ENCODE peak calls at places on chromosomes 5 and 9, in ten cellular contexts. One of them, this sample, is unnamed.

GRCh38 chr9:112719696-112720095 is 1.8 kb upstream of the INIP start:
- DNase-seq in brain microvascular endothelial cell: no peak
- DNase-seq in astrocyte: peak; percentile 6
- DNase-seq in OCI-LY7: no peak
- DNase-seq in GM23248: peak; percentile 65
- DNase-seq in cardiac fibroblast: peak; percentile 24
- DNase-seq in adipocyte: no peak
- DNase-seq in adrenal gland: no peak
- DNase-seq in aorta: no peak
- DNase-seq in lower leg skin: no peak
- DNase-seq in this sample: no peak

GRCh38 chr5:3301316-3301715 is 294.3 kb upstream of the IRX1 start:
- DNase-seq in brain microvascular endothelial cell: no peak
- DNase-seq in GM23248: no peak
- DNase-seq in astrocyte: no peak
- DNase-seq in cardiac fibroblast: no peak
- DNase-seq in OCI-LY7: no peak
- DNase-seq in adipocyte: no peak
- DNase-seq in lower leg skin: no peak
- DNase-seq in adrenal gland: no peak
- DNase-seq in aorta: no peak
- DNase-seq in this sample: no peak

GRCh38 chr9:134178781-134179551 is 14.6 kb upstream of the RNU6ATAC start:
- DNase-seq in lower leg skin: no peak
- DNase-seq in adrenal gland: peak; percentile 70
- DNase-seq in brain microvascular endothelial cell: no peak
- DNase-seq in aorta: peak; percentile 84
- DNase-seq in cardiac fibroblast: peak; percentile 43
- DNase-seq in OCI-LY7: no peak
- DNase-seq in astrocyte: no peak
- DNase-seq in GM23248: peak; percentile 22
- DNase-seq in adipocyte: no peak
- DNase-seq in this sample: no peak

GRCh38 chr9:134179918-134180785 is 15.8 kb upstream of the RNU6ATAC start:
- DNase-seq in GM23248: no peak
- DNase-seq in OCI-LY7: no peak
- DNase-seq in adrenal gland: peak; percentile 12
- DNase-seq in adipocyte: no peak
- DNase-seq in astrocyte: no peak
- DNase-seq in aorta: peak; percentile 67
- DNase-seq in lower leg skin: no peak
- DNase-seq in brain microvascular endothelial cell: no peak
- DNase-seq in cardiac fibroblast: no peak
- DNase-seq in this sample: no peak

GRCh38 chr9:125146247-125146646 is 2.9 kb upstream of the SCAI start:
- DNase-seq in lower leg skin: no peak
- DNase-seq in adrenal gland: no peak
- DNase-seq in brain microvascular endothelial cell: peak; percentile 11
- DNase-seq in OCI-LY7: no peak
- DNase-seq in GM23248: peak; percentile 45
- DNase-seq in cardiac fibroblast: no peak
- DNase-seq in adipocyte: peak; percentile 93
- DNase-seq in aorta: no peak
- DNase-seq in astrocyte: peak; percentile 51
- DNase-seq in this sample: peak; percentile 54

GRCh38 chr5:122653087-122654017 is 121.5 kb upstream of the SNX2 start:
- DNase-seq in OCI-LY7: no peak
- DNase-seq in astrocyte: peak; percentile 50
- DNase-seq in adipocyte: peak; percentile 65
- DNase-seq in adrenal gland: no peak
- DNase-seq in aorta: no peak
- DNase-seq in cardiac fibroblast: peak; percentile 65
- DNase-seq in lower leg skin: no peak
- DNase-seq in GM23248: no peak
- DNase-seq in brain microvascular endothelial cell: peak; percentile 85
- DNase-seq in this sample: peak; percentile 38

GRCh38 chr9:34124103-34124502 is 2.4 kb downstream of the DCAF12 start:
- DNase-seq in adrenal gland: no peak
- DNase-seq in adipocyte: no peak
- DNase-seq in GM23248: peak; percentile 28
- DNase-seq in lower leg skin: no peak
- DNase-seq in astrocyte: no peak
- DNase-seq in aorta: no peak
- DNase-seq in OCI-LY7: peak; percentile 55
- DNase-seq in cardiac fibroblast: no peak
- DNase-seq in brain microvascular endothelial cell: no peak
- DNase-seq in this sample: no peak

GRCh38 chr9:96219615-96220257 is 82.2 kb downstream of the HSD17B3 start:
- DNase-seq in adrenal gland: peak; percentile 45
- DNase-seq in lower leg skin: no peak
- DNase-seq in adipocyte: peak; percentile 34
- DNase-seq in astrocyte: no peak
- DNase-seq in brain microvascular endothelial cell: no peak
- DNase-seq in cardiac fibroblast: peak; percentile 43
- DNase-seq in aorta: peak; percentile 86
- DNase-seq in OCI-LY7: peak; percentile 5
- DNase-seq in GM23248: peak; percentile 77
- DNase-seq in this sample: no peak

GRCh38 chr9:121286688-121286972 is 18.7 kb downstream of the GSN start:
- DNase-seq in cardiac fibroblast: no peak
- DNase-seq in adipocyte: no peak
- DNase-seq in adrenal gland: no peak
- DNase-seq in lower leg skin: no peak
- DNase-seq in aorta: no peak
- DNase-seq in OCI-LY7: no peak
- DNase-seq in GM23248: no peak
- DNase-seq in astrocyte: no peak
- DNase-seq in brain microvascular endothelial cell: no peak
- DNase-seq in this sample: no peak
- H3K4me3 ChIP-seq in cardiac fibroblast: no peak overlapping the region
- H3K4me3 ChIP-seq in adipocyte: peak overlapping the region; percentile 55
- H3K4me3 ChIP-seq in adrenal gland: no peak overlapping the region
- H3K4me3 ChIP-seq in lower leg skin: no peak overlapping the region
- H3K4me3 ChIP-seq in aorta: no peak overlapping the region
- H3K4me3 ChIP-seq in OCI-LY7: no peak overlapping the region
- H3K4me3 ChIP-seq in GM23248: peak overlapping the region; percentile 60
- H3K4me3 ChIP-seq in astrocyte: no peak overlapping the region
- H3K4me3 ChIP-seq in brain microvascular endothelial cell: no peak overlapping the region
- H3K4me3 ChIP-seq in this sample: no peak overlapping the region

GRCh38 chr5:36619012-36619635 is 12.7 kb downstream of the SLC1A3 start:
- DNase-seq in adipocyte: no peak
- DNase-seq in OCI-LY7: no peak
- DNase-seq in aorta: no peak
- DNase-seq in astrocyte: no peak
- DNase-seq in GM23248: no peak
- DNase-seq in cardiac fibroblast: no peak
- DNase-seq in brain microvascular endothelial cell: no peak
- DNase-seq in adrenal gland: no peak
- DNase-seq in lower leg skin: no peak
- DNase-seq in this sample: no peak
- H3K4me3 ChIP-seq in adipocyte: no peak overlapping the region
- H3K4me3 ChIP-seq in OCI-LY7: no peak overlapping the region
- H3K4me3 ChIP-seq in aorta: no peak overlapping the region
- H3K4me3 ChIP-seq in astrocyte: no peak overlapping the region
- H3K4me3 ChIP-seq in GM23248: no peak overlapping the region
- H3K4me3 ChIP-seq in cardiac fibroblast: no peak overlapping the region
- H3K4me3 ChIP-seq in brain microvascular endothelial cell: no peak overlapping the region
- H3K4me3 ChIP-seq in adrenal gland: no peak overlapping the region
- H3K4me3 ChIP-seq in lower leg skin: no peak overlapping the region
- H3K4me3 ChIP-seq in this sample: no peak overlapping the region

DNA sequence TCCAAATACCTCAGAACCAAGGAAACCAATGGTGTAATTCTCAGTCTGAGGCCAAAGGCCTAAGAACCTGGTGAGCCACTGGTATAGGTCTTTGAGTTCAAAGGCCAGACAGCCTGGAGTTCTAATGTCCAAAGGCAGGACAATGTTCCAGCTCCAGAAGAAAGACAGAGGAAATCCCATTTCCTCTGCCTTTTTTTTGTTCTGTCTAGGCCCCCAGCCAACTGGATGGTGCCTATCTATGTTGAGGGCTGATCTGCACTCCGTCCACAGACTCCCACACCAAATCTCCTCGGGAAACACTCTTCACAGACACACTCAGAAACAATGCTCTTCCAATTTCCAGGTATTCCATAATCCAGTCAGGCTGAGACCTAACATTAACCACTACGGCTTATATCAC is 30.1 kb downstream of the FNIP1 start:
- DNase-seq in brain microvascular endothelial cell: no peak
- DNase-seq in adrenal gland: no peak
- DNase-seq in astrocyte: no peak
- DNase-seq in lower leg skin: no peak
- DNase-seq in adipocyte: no peak
- DNase-seq in aorta: no peak
- DNase-seq in OCI-LY7: no peak
- DNase-seq in GM23248: no peak
- DNase-seq in cardiac fibroblast: peak; percentile 31
- DNase-seq in this sample: no peak
- H3K4me3 ChIP-seq in brain microvascular endothelial cell: no peak overlapping the region
- H3K4me3 ChIP-seq in adrenal gland: no peak overlapping the region
- H3K4me3 ChIP-seq in astrocyte: no peak overlapping the region
- H3K4me3 ChIP-seq in lower leg skin: no peak overlapping the region
- H3K4me3 ChIP-seq in adipocyte: no peak overlapping the region
- H3K4me3 ChIP-seq in aorta: no peak overlapping the region
- H3K4me3 ChIP-seq in OCI-LY7: no peak overlapping the region
- H3K4me3 ChIP-seq in GM23248: no peak overlapping the region
- H3K4me3 ChIP-seq in cardiac fibroblast: no peak overlapping the region
- H3K4me3 ChIP-seq in this sample: no peak overlapping the region

DNA sequence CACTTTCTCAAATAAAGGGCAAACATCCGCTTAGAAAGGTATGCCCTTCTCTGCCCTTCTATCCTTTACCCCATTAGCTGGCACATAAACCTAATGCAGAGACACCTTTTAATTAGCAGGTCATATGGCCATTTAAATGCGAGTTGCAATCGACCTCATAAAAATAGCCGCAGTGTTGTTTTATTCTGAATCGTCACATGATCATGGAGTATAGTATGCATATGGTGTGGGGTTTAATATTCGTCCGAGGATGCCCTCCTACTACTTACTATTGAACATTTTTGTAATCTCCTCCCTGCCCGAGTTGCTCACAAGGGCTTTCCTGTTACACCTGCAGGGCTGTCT is 72.0 kb downstream of the PIK3R1 start:
- DNase-seq in adrenal gland: no peak
- DNase-seq in GM23248: no peak
- DNase-seq in astrocyte: no peak
- DNase-seq in OCI-LY7: no peak
- DNase-seq in cardiac fibroblast: no peak
- DNase-seq in brain microvascular endothelial cell: no peak
- DNase-seq in lower leg skin: no peak
- DNase-seq in aorta: no peak
- DNase-seq in adipocyte: no peak
- DNase-seq in this sample: no peak
- H3K4me3 ChIP-seq in adrenal gland: no peak overlapping the region
- H3K4me3 ChIP-seq in GM23248: peak overlapping the region; percentile 77
- H3K4me3 ChIP-seq in astrocyte: peak overlapping the region; percentile 63
- H3K4me3 ChIP-seq in OCI-LY7: peak overlapping the region; percentile 51
- H3K4me3 ChIP-seq in cardiac fibroblast: peak overlapping the region; percentile 34
- H3K4me3 ChIP-seq in brain microvascular endothelial cell: peak overlapping the region; percentile 55
- H3K4me3 ChIP-seq in lower leg skin: no peak overlapping the region
- H3K4me3 ChIP-seq in aorta: no peak overlapping the region
- H3K4me3 ChIP-seq in adipocyte: peak overlapping the region; percentile 85
- H3K4me3 ChIP-seq in this sample: peak overlapping the region; percentile 55

GRCh38 chr5:95884021-95884333 is 61.5 kb upstream of the GLRX start:
- DNase-seq in GM23248: peak; percentile 80
- DNase-seq in astrocyte: no peak
- DNase-seq in brain microvascular endothelial cell: peak; percentile 40
- DNase-seq in lower leg skin: no peak
- DNase-seq in cardiac fibroblast: peak; percentile 56
- DNase-seq in OCI-LY7: no peak
- DNase-seq in aorta: no peak
- DNase-seq in adrenal gland: no peak
- DNase-seq in adipocyte: peak; percentile 64
- DNase-seq in this sample: peak; percentile 40

GRCh38 chr5:95884511-95884910 is 62.0 kb upstream of the GLRX start:
- DNase-seq in OCI-LY7: no peak
- DNase-seq in lower leg skin: no peak
- DNase-seq in adrenal gland: no peak
- DNase-seq in astrocyte: no peak
- DNase-seq in cardiac fibroblast: no peak
- DNase-seq in aorta: no peak
- DNase-seq in GM23248: no peak
- DNase-seq in adipocyte: no peak
- DNase-seq in brain microvascular endothelial cell: no peak
- DNase-seq in this sample: no peak

GRCh38 chr5:95881833-95882232 is 59.3 kb upstream of the GLRX start:
- DNase-seq in GM23248: no peak
- DNase-seq in OCI-LY7: no peak
- DNase-seq in cardiac fibroblast: no peak
- DNase-seq in aorta: no peak
- DNase-seq in astrocyte: no peak
- DNase-seq in adrenal gland: no peak
- DNase-seq in lower leg skin: no peak
- DNase-seq in brain microvascular endothelial cell: no peak
- DNase-seq in adipocyte: no peak
- DNase-seq in this sample: no peak

GRCh38 chr5:95886340-95887044 is 64.0 kb upstream of the GLRX start:
- DNase-seq in OCI-LY7: no peak
- DNase-seq in cardiac fibroblast: no peak
- DNase-seq in GM23248: no peak
- DNase-seq in brain microvascular endothelial cell: no peak
- DNase-seq in aorta: no peak
- DNase-seq in adrenal gland: no peak
- DNase-seq in astrocyte: no peak
- DNase-seq in lower leg skin: no peak
- DNase-seq in adipocyte: no peak
- DNase-seq in this sample: no peak

GRCh38 chr5:95883185-95884020 is 60.9 kb upstream of the GLRX start:
- DNase-seq in adrenal gland: no peak
- DNase-seq in OCI-LY7: no peak
- DNase-seq in astrocyte: no peak
- DNase-seq in lower leg skin: no peak
- DNase-seq in adipocyte: no peak
- DNase-seq in GM23248: no peak
- DNase-seq in cardiac fibroblast: no peak
- DNase-seq in brain microvascular endothelial cell: no peak
- DNase-seq in aorta: no peak
- DNase-seq in this sample: no peak
- H3K4me3 ChIP-seq in adrenal gland: no peak overlapping the region
- H3K4me3 ChIP-seq in OCI-LY7: no peak overlapping the region
- H3K4me3 ChIP-seq in astrocyte: no peak overlapping the region
- H3K4me3 ChIP-seq in lower leg skin: no peak overlapping the region
- H3K4me3 ChIP-seq in adipocyte: no peak overlapping the region
- H3K4me3 ChIP-seq in GM23248: no peak overlapping the region
- H3K4me3 ChIP-seq in cardiac fibroblast: no peak overlapping the region
- H3K4me3 ChIP-seq in brain microvascular endothelial cell: no peak overlapping the region
- H3K4me3 ChIP-seq in aorta: no peak overlapping the region
- H3K4me3 ChIP-seq in this sample: no peak overlapping the region

This sample was measured in foreskin fibroblast.